ENCODE peak calls at places on chromosomes 5 and 9, in eight cellular contexts. One of them, this sample, is unnamed.

GRCh38 chr5:178297751-178298150 is 65.1 kb upstream of the PHYKPL start:
- DNase-seq in DMS153: no peak
- DNase-seq in right cardiac atrium: no peak
- DNase-seq in Right ventricle myocardium superior: peak
- DNase-seq in astrocyte of the spinal cord: no peak
- DNase-seq in naive thymus-derived CD4-positive, alpha-beta T cell: no peak
- DNase-seq in stimulated activated CD8-positive, alpha-beta memory T cell treated with anti-CD3 and anti-CD28 coated beads, Interleukin-4, amount 100 ng/mL, for 1 hour: no peak
- DNase-seq in Right ventricle myocardium inferior: peak
- DNase-seq in this sample: peak

GRCh38 chr9:113274474-113275146 is 762 bp downstream of the CDC26 start:
- DNase-seq in DMS153: peak
- DNase-seq in right cardiac atrium: no peak
- DNase-seq in Right ventricle myocardium superior: no peak
- DNase-seq in astrocyte of the spinal cord: peak
- DNase-seq in naive thymus-derived CD4-positive, alpha-beta T cell: peak
- DNase-seq in stimulated activated CD8-positive, alpha-beta memory T cell treated with anti-CD3 and anti-CD28 coated beads, Interleukin-4, amount 100 ng/mL, for 1 hour: no peak
- DNase-seq in Right ventricle myocardium inferior: no peak
- DNase-seq in this sample: no peak

GRCh38 chr9:121267689-121268597 is at the start of gene GSN:
- DNase-seq in DMS153: peak
- DNase-seq in right cardiac atrium: peak
- DNase-seq in Right ventricle myocardium superior: peak
- DNase-seq in astrocyte of the spinal cord: peak
- DNase-seq in naive thymus-derived CD4-positive, alpha-beta T cell: no peak
- DNase-seq in stimulated activated CD8-positive, alpha-beta memory T cell treated with anti-CD3 and anti-CD28 coated beads, Interleukin-4, amount 100 ng/mL, for 1 hour: peak
- DNase-seq in Right ventricle myocardium inferior: peak
- DNase-seq in this sample: peak

GRCh38 chr9:6680797-6681146 is 35.2 kb upstream of the GLDC start:
- DNase-seq in DMS153: no peak
- DNase-seq in right cardiac atrium: peak
- DNase-seq in Right ventricle myocardium superior: peak
- DNase-seq in astrocyte of the spinal cord: no peak
- DNase-seq in naive thymus-derived CD4-positive, alpha-beta T cell: no peak
- DNase-seq in stimulated activated CD8-positive, alpha-beta memory T cell treated with anti-CD3 and anti-CD28 coated beads, Interleukin-4, amount 100 ng/mL, for 1 hour: no peak
- DNase-seq in Right ventricle myocardium inferior: peak
- DNase-seq in this sample: peak

GRCh38 chr9:81116340-81117207 is 572.8 kb downstream of the TLE1 start:
- DNase-seq in DMS153: peak
- DNase-seq in right cardiac atrium: no peak
- DNase-seq in Right ventricle myocardium superior: no peak
- DNase-seq in astrocyte of the spinal cord: no peak
- DNase-seq in naive thymus-derived CD4-positive, alpha-beta T cell: no peak
- DNase-seq in stimulated activated CD8-positive, alpha-beta memory T cell treated with anti-CD3 and anti-CD28 coated beads, Interleukin-4, amount 100 ng/mL, for 1 hour: no peak
- DNase-seq in Right ventricle myocardium inferior: no peak
- DNase-seq in this sample: no peak

GRCh38 chr9:15572200-15572599 is 19.4 kb downstream of the CCDC171 start:
- DNase-seq in DMS153: no peak
- DNase-seq in right cardiac atrium: no peak
- DNase-seq in Right ventricle myocardium superior: no peak
- DNase-seq in astrocyte of the spinal cord: peak
- DNase-seq in naive thymus-derived CD4-positive, alpha-beta T cell: no peak
- DNase-seq in stimulated activated CD8-positive, alpha-beta memory T cell treated with anti-CD3 and anti-CD28 coated beads, Interleukin-4, amount 100 ng/mL, for 1 hour: no peak
- DNase-seq in Right ventricle myocardium inferior: no peak
- DNase-seq in this sample: no peak

GRCh38 chr5:173463207-173463606 is 135.0 kb upstream of the STC2 start:
- DNase-seq in DMS153: no peak
- DNase-seq in right cardiac atrium: no peak
- DNase-seq in Right ventricle myocardium superior: no peak
- DNase-seq in astrocyte of the spinal cord: no peak
- DNase-seq in naive thymus-derived CD4-positive, alpha-beta T cell: no peak
- DNase-seq in stimulated activated CD8-positive, alpha-beta memory T cell treated with anti-CD3 and anti-CD28 coated beads, Interleukin-4, amount 100 ng/mL, for 1 hour: no peak
- DNase-seq in Right ventricle myocardium inferior: no peak
- DNase-seq in this sample: no peak

GRCh38 chr9:127898433-127899199 is 787 bp downstream of the ST6GALNAC6 start:
- DNase-seq in DMS153: no peak
- DNase-seq in right cardiac atrium: peak
- DNase-seq in Right ventricle myocardium superior: peak
- DNase-seq in astrocyte of the spinal cord: peak
- DNase-seq in naive thymus-derived CD4-positive, alpha-beta T cell: no peak
- DNase-seq in stimulated activated CD8-positive, alpha-beta memory T cell treated with anti-CD3 and anti-CD28 coated beads, Interleukin-4, amount 100 ng/mL, for 1 hour: no peak
- DNase-seq in Right ventricle myocardium inferior: no peak
- DNase-seq in this sample: peak

GRCh38 chr9:6545017-6545691 is 100.4 kb downstream of the GLDC start:
- DNase-seq in DMS153: no peak
- DNase-seq in right cardiac atrium: no peak
- DNase-seq in Right ventricle myocardium superior: no peak
- DNase-seq in astrocyte of the spinal cord: peak
- DNase-seq in naive thymus-derived CD4-positive, alpha-beta T cell: no peak
- DNase-seq in stimulated activated CD8-positive, alpha-beta memory T cell treated with anti-CD3 and anti-CD28 coated beads, Interleukin-4, amount 100 ng/mL, for 1 hour: no peak
- DNase-seq in Right ventricle myocardium inferior: no peak
- DNase-seq in this sample: no peak

GRCh38 chr5:151085517-151086031 is 4.7 kb upstream of the TNIP1 start:
- DNase-seq in DMS153: no peak
- DNase-seq in right cardiac atrium: peak
- DNase-seq in Right ventricle myocardium superior: peak
- DNase-seq in astrocyte of the spinal cord: no peak
- DNase-seq in naive thymus-derived CD4-positive, alpha-beta T cell: no peak
- DNase-seq in stimulated activated CD8-positive, alpha-beta memory T cell treated with anti-CD3 and anti-CD28 coated beads, Interleukin-4, amount 100 ng/mL, for 1 hour: no peak
- DNase-seq in Right ventricle myocardium inferior: no peak
- DNase-seq in this sample: peak

GRCh38 chr5:128216860-128217531 is 133.4 kb downstream of the SLC12A2 start:
- DNase-seq in DMS153: no peak
- DNase-seq in right cardiac atrium: peak
- DNase-seq in Right ventricle myocardium superior: peak
- DNase-seq in astrocyte of the spinal cord: peak
- DNase-seq in naive thymus-derived CD4-positive, alpha-beta T cell: no peak
- DNase-seq in stimulated activated CD8-positive, alpha-beta memory T cell treated with anti-CD3 and anti-CD28 coated beads, Interleukin-4, amount 100 ng/mL, for 1 hour: no peak
- DNase-seq in Right ventricle myocardium inferior: no peak
- DNase-seq in this sample: no peak

GRCh38 chr5:71770381-71770780 is 51.3 kb downstream of the CARTPT start:
- DNase-seq in DMS153: no peak
- DNase-seq in right cardiac atrium: no peak
- DNase-seq in Right ventricle myocardium superior: no peak
- DNase-seq in astrocyte of the spinal cord: no peak
- DNase-seq in naive thymus-derived CD4-positive, alpha-beta T cell: no peak
- DNase-seq in stimulated activated CD8-positive, alpha-beta memory T cell treated with anti-CD3 and anti-CD28 coated beads, Interleukin-4, amount 100 ng/mL, for 1 hour: no peak
- DNase-seq in Right ventricle myocardium inferior: no peak
- DNase-seq in this sample: no peak

GRCh38 chr5:139745121-139745799 is 50.3 kb upstream of the PSD2 start:
- DNase-seq in DMS153: no peak
- DNase-seq in right cardiac atrium: peak
- DNase-seq in Right ventricle myocardium superior: peak
- DNase-seq in astrocyte of the spinal cord: peak
- DNase-seq in naive thymus-derived CD4-positive, alpha-beta T cell: no peak
- DNase-seq in stimulated activated CD8-positive, alpha-beta memory T cell treated with anti-CD3 and anti-CD28 coated beads, Interleukin-4, amount 100 ng/mL, for 1 hour: no peak
- DNase-seq in Right ventricle myocardium inferior: peak
- DNase-seq in this sample: peak

GRCh38 chr9:93082841-93083411 is 13.1 kb upstream of the CARD19 start:
- DNase-seq in DMS153: no peak
- DNase-seq in right cardiac atrium: no peak
- DNase-seq in Right ventricle myocardium superior: peak
- DNase-seq in astrocyte of the spinal cord: no peak
- DNase-seq in naive thymus-derived CD4-positive, alpha-beta T cell: no peak
- DNase-seq in stimulated activated CD8-positive, alpha-beta memory T cell treated with anti-CD3 and anti-CD28 coated beads, Interleukin-4, amount 100 ng/mL, for 1 hour: no peak
- DNase-seq in Right ventricle myocardium inferior: peak
- DNase-seq in this sample: peak

GRCh38 chr5:108687599-108688220 is 60.0 kb upstream of the FER start:
- DNase-seq in DMS153: no peak
- DNase-seq in right cardiac atrium: no peak
- DNase-seq in Right ventricle myocardium superior: no peak
- DNase-seq in astrocyte of the spinal cord: peak
- DNase-seq in naive thymus-derived CD4-positive, alpha-beta T cell: no peak
- DNase-seq in stimulated activated CD8-positive, alpha-beta memory T cell treated with anti-CD3 and anti-CD28 coated beads, Interleukin-4, amount 100 ng/mL, for 1 hour: no peak
- DNase-seq in Right ventricle myocardium inferior: no peak
- DNase-seq in this sample: no peak

GRCh38 chr5:83564069-83564749 is 92.7 kb downstream of the VCAN start:
- DNase-seq in DMS153: no peak
- DNase-seq in right cardiac atrium: no peak
- DNase-seq in Right ventricle myocardium superior: no peak
- DNase-seq in astrocyte of the spinal cord: peak
- DNase-seq in naive thymus-derived CD4-positive, alpha-beta T cell: no peak
- DNase-seq in stimulated activated CD8-positive, alpha-beta memory T cell treated with anti-CD3 and anti-CD28 coated beads, Interleukin-4, amount 100 ng/mL, for 1 hour: no peak
- DNase-seq in Right ventricle myocardium inferior: no peak
- DNase-seq in this sample: no peak

GRCh38 chr5:56088967-56089829 is 94.4 kb upstream of the IL6ST start:
- DNase-seq in DMS153: no peak
- DNase-seq in right cardiac atrium: no peak
- DNase-seq in Right ventricle myocardium superior: no peak
- DNase-seq in astrocyte of the spinal cord: peak
- DNase-seq in naive thymus-derived CD4-positive, alpha-beta T cell: no peak
- DNase-seq in stimulated activated CD8-positive, alpha-beta memory T cell treated with anti-CD3 and anti-CD28 coated beads, Interleukin-4, amount 100 ng/mL, for 1 hour: no peak
- DNase-seq in Right ventricle myocardium inferior: no peak
- DNase-seq in this sample: no peak

GRCh38 chr9:95552814-95553546 is 36.2 kb upstream of the PTCH1 start:
- DNase-seq in DMS153: no peak
- DNase-seq in right cardiac atrium: peak
- DNase-seq in Right ventricle myocardium superior: peak
- DNase-seq in astrocyte of the spinal cord: peak
- DNase-seq in naive thymus-derived CD4-positive, alpha-beta T cell: peak
- DNase-seq in stimulated activated CD8-positive, alpha-beta memory T cell treated with anti-CD3 and anti-CD28 coated beads, Interleukin-4, amount 100 ng/mL, for 1 hour: no peak
- DNase-seq in Right ventricle myocardium inferior: no peak
- DNase-seq in this sample: no peak

GRCh38 chr5:78245126-78245525 is 49.4 kb downstream of the AP3B1 start:
- DNase-seq in DMS153: no peak
- DNase-seq in right cardiac atrium: no peak
- DNase-seq in Right ventricle myocardium superior: no peak
- DNase-seq in astrocyte of the spinal cord: no peak
- DNase-seq in naive thymus-derived CD4-positive, alpha-beta T cell: no peak
- DNase-seq in stimulated activated CD8-positive, alpha-beta memory T cell treated with anti-CD3 and anti-CD28 coated beads, Interleukin-4, amount 100 ng/mL, for 1 hour: no peak
- DNase-seq in Right ventricle myocardium inferior: no peak
- DNase-seq in this sample: no peak

GRCh38 chr9:127250896-127251391 is 13.6 kb upstream of the GARNL3 start:
- DNase-seq in DMS153: no peak
- DNase-seq in right cardiac atrium: no peak
- DNase-seq in Right ventricle myocardium superior: no peak
- DNase-seq in astrocyte of the spinal cord: no peak
- DNase-seq in naive thymus-derived CD4-positive, alpha-beta T cell: no peak
- DNase-seq in stimulated activated CD8-positive, alpha-beta memory T cell treated with anti-CD3 and anti-CD28 coated beads, Interleukin-4, amount 100 ng/mL, for 1 hour: no peak
- DNase-seq in Right ventricle myocardium inferior: no peak
- DNase-seq in this sample: no peak

GRCh38 chr9:249025-249424 is 34.4 kb downstream of the DOCK8 start:
- DNase-seq in DMS153: no peak
- DNase-seq in right cardiac atrium: no peak
- DNase-seq in Right ventricle myocardium superior: no peak
- DNase-seq in astrocyte of the spinal cord: no peak
- DNase-seq in naive thymus-derived CD4-positive, alpha-beta T cell: no peak
- DNase-seq in stimulated activated CD8-positive, alpha-beta memory T cell treated with anti-CD3 and anti-CD28 coated beads, Interleukin-4, amount 100 ng/mL, for 1 hour: no peak
- DNase-seq in Right ventricle myocardium inferior: no peak
- DNase-seq in this sample: no peak

GRCh38 chr5:61440596-61440995 is 108.5 kb downstream of the ZSWIM6 start:
- DNase-seq in DMS153: no peak
- DNase-seq in right cardiac atrium: no peak
- DNase-seq in Right ventricle myocardium superior: no peak
- DNase-seq in astrocyte of the spinal cord: no peak
- DNase-seq in naive thymus-derived CD4-positive, alpha-beta T cell: no peak
- DNase-seq in stimulated activated CD8-positive, alpha-beta memory T cell treated with anti-CD3 and anti-CD28 coated beads, Interleukin-4, amount 100 ng/mL, for 1 hour: no peak
- DNase-seq in Right ventricle myocardium inferior: no peak
- DNase-seq in this sample: no peak

GRCh38 chr5:108884736-108885135 is 137.0 kb downstream of the FER start:
- DNase-seq in DMS153: no peak
- DNase-seq in right cardiac atrium: no peak
- DNase-seq in Right ventricle myocardium superior: no peak
- DNase-seq in astrocyte of the spinal cord: peak
- DNase-seq in naive thymus-derived CD4-positive, alpha-beta T cell: no peak
- DNase-seq in stimulated activated CD8-positive, alpha-beta memory T cell treated with anti-CD3 and anti-CD28 coated beads, Interleukin-4, amount 100 ng/mL, for 1 hour: no peak
- DNase-seq in Right ventricle myocardium inferior: no peak
- DNase-seq in this sample: no peak

GRCh38 chr5:148524721-148525120 is 129.6 kb downstream of the HTR4 start:
- DNase-seq in DMS153: no peak
- DNase-seq in right cardiac atrium: no peak
- DNase-seq in Right ventricle myocardium superior: no peak
- DNase-seq in astrocyte of the spinal cord: no peak
- DNase-seq in naive thymus-derived CD4-positive, alpha-beta T cell: no peak
- DNase-seq in stimulated activated CD8-positive, alpha-beta memory T cell treated with anti-CD3 and anti-CD28 coated beads, Interleukin-4, amount 100 ng/mL, for 1 hour: no peak
- DNase-seq in Right ventricle myocardium inferior: no peak
- DNase-seq in this sample: no peak

GRCh38 chr9:36029765-36030528 is 6.8 kb upstream of the RECK start:
- DNase-seq in DMS153: no peak
- DNase-seq in right cardiac atrium: no peak
- DNase-seq in Right ventricle myocardium superior: no peak
- DNase-seq in astrocyte of the spinal cord: peak
- DNase-seq in naive thymus-derived CD4-positive, alpha-beta T cell: no peak
- DNase-seq in stimulated activated CD8-positive, alpha-beta memory T cell treated with anti-CD3 and anti-CD28 coated beads, Interleukin-4, amount 100 ng/mL, for 1 hour: no peak
- DNase-seq in Right ventricle myocardium inferior: no peak
- DNase-seq in this sample: no peak

GRCh38 chr5:75656311-75657003 is 45.2 kb downstream of the ANKDD1B start:
- DNase-seq in DMS153: peak
- DNase-seq in right cardiac atrium: no peak
- DNase-seq in Right ventricle myocardium superior: peak
- DNase-seq in astrocyte of the spinal cord: peak
- DNase-seq in naive thymus-derived CD4-positive, alpha-beta T cell: no peak
- DNase-seq in stimulated activated CD8-positive, alpha-beta memory T cell treated with anti-CD3 and anti-CD28 coated beads, Interleukin-4, amount 100 ng/mL, for 1 hour: no peak
- DNase-seq in Right ventricle myocardium inferior: no peak
- DNase-seq in this sample: peak

GRCh38 chr5:90477073-90477472 is 2.4 kb downstream of the POLR3G start:
- DNase-seq in DMS153: no peak
- DNase-seq in right cardiac atrium: no peak
- DNase-seq in Right ventricle myocardium superior: no peak
- DNase-seq in astrocyte of the spinal cord: peak
- DNase-seq in naive thymus-derived CD4-positive, alpha-beta T cell: no peak
- DNase-seq in stimulated activated CD8-positive, alpha-beta memory T cell treated with anti-CD3 and anti-CD28 coated beads, Interleukin-4, amount 100 ng/mL, for 1 hour: no peak
- DNase-seq in Right ventricle myocardium inferior: no peak
- DNase-seq in this sample: no peak

GRCh38 chr5:33300209-33300742 is 140.5 kb upstream of the TARS1 start:
- DNase-seq in DMS153: no peak
- DNase-seq in right cardiac atrium: no peak
- DNase-seq in Right ventricle myocardium superior: no peak
- DNase-seq in astrocyte of the spinal cord: no peak
- DNase-seq in naive thymus-derived CD4-positive, alpha-beta T cell: no peak
- DNase-seq in stimulated activated CD8-positive, alpha-beta memory T cell treated with anti-CD3 and anti-CD28 coated beads, Interleukin-4, amount 100 ng/mL, for 1 hour: no peak
- DNase-seq in Right ventricle myocardium inferior: no peak
- DNase-seq in this sample: no peak

GRCh38 chr5:64836190-64836750 is 67.5 kb downstream of the CWC27 start:
- DNase-seq in DMS153: no peak
- DNase-seq in right cardiac atrium: no peak
- DNase-seq in Right ventricle myocardium superior: no peak
- DNase-seq in astrocyte of the spinal cord: no peak
- DNase-seq in naive thymus-derived CD4-positive, alpha-beta T cell: no peak
- DNase-seq in stimulated activated CD8-positive, alpha-beta memory T cell treated with anti-CD3 and anti-CD28 coated beads, Interleukin-4, amount 100 ng/mL, for 1 hour: no peak
- DNase-seq in Right ventricle myocardium inferior: no peak
- DNase-seq in this sample: no peak

GRCh38 chr5:74767579-74767913 is 497 bp downstream of the NSA2 start:
- DNase-seq in DMS153: no peak
- DNase-seq in right cardiac atrium: no peak
- DNase-seq in Right ventricle myocardium superior: no peak
- DNase-seq in astrocyte of the spinal cord: no peak
- DNase-seq in naive thymus-derived CD4-positive, alpha-beta T cell: no peak
- DNase-seq in stimulated activated CD8-positive, alpha-beta memory T cell treated with anti-CD3 and anti-CD28 coated beads, Interleukin-4, amount 100 ng/mL, for 1 hour: no peak
- DNase-seq in Right ventricle myocardium inferior: no peak
- DNase-seq in this sample: no peak

GRCh38 chr5:75052461-75053285 is at the start of gene GCNT4:
- DNase-seq in DMS153: no peak
- DNase-seq in right cardiac atrium: peak
- DNase-seq in Right ventricle myocardium superior: peak
- DNase-seq in astrocyte of the spinal cord: peak
- DNase-seq in naive thymus-derived CD4-positive, alpha-beta T cell: peak
- DNase-seq in stimulated activated CD8-positive, alpha-beta memory T cell treated with anti-CD3 and anti-CD28 coated beads, Interleukin-4, amount 100 ng/mL, for 1 hour: no peak
- DNase-seq in Right ventricle myocardium inferior: peak
- DNase-seq in this sample: peak

GRCh38 chr5:14109041-14109747 is 33.9 kb upstream of the TRIO start:
- DNase-seq in DMS153: no peak
- DNase-seq in right cardiac atrium: no peak
- DNase-seq in Right ventricle myocardium superior: peak
- DNase-seq in astrocyte of the spinal cord: peak
- DNase-seq in naive thymus-derived CD4-positive, alpha-beta T cell: no peak
- DNase-seq in stimulated activated CD8-positive, alpha-beta memory T cell treated with anti-CD3 and anti-CD28 coated beads, Interleukin-4, amount 100 ng/mL, for 1 hour: no peak
- DNase-seq in Right ventricle myocardium inferior: peak
- DNase-seq in this sample: no peak